ENCODE peak calls at places on chromosomes 4 and X, in four cellular contexts. I, T, J and D are unnamed samples.

GRCh38 chr4:17358236-17358635 is 153.7 kb downstream of the QDPR start:
- DNase-seq in I (no peak), J (no peak), T (no peak), D (no peak)

GRCh38 chr4:13173974-13174373 is 310.2 kb downstream of the RAB28 start:
- DNase-seq in J (no peak), T (no peak), I (no peak), D (peak)

GRCh38 chr4:39658756-39659155 is 20.1 kb upstream of the SMIM14 start:
- DNase-seq in I (no peak), T (no peak), J (no peak), D (no peak)

GRCh38 chr4:132759199-132759780 is 389.8 kb upstream of the PCDH10 start:
- DNase-seq in J (no peak), T (no peak), I (no peak), D (no peak)

GRCh38 chrX:70476934-70477733 is 32.5 kb downstream of the DLG3 start:
- DNase-seq in I (no peak), J (peak), T (peak), D (peak)

GRCh38 chr4:2142630-2143427 is 83.7 kb downstream of the NAT8L start:
- DNase-seq in T (no peak), J (no peak), I (no peak), D (no peak)

GRCh38 chr4:27429260-27429970 is 568.8 kb downstream of the STIM2 start:
- DNase-seq in J (no peak), T (no peak), I (no peak), D (no peak)

GRCh38 chr4:19298998-19299397 is 952.7 kb upstream of the SLIT2 start:
- DNase-seq in I (no peak), T (no peak), J (no peak), D (no peak)

GRCh38 chrX:65392284-65392683 is 142.3 kb downstream of the LAS1L start:
- DNase-seq in T (no peak), I (no peak), J (no peak), D (no peak)

GRCh38 chr4:21512351-21512750 is 436.2 kb downstream of the KCNIP4 start:
- DNase-seq in I (no peak), J (peak), T (no peak), D (no peak)

GRCh38 chrX:34300871-34301270 is 168.8 kb upstream of the FAM47A start:
- DNase-seq in I (no peak), T (no peak), J (no peak), D (peak)

GRCh38 chr4:33882246-33882990 is 2361.9 kb downstream of the ARAP2 start:
- DNase-seq in J (no peak), T (no peak), I (no peak), D (no peak)

GRCh38 chr4:78517050-78517652 is 34.4 kb upstream of the ANXA3 start:
- DNase-seq in I (no peak), J (peak), T (no peak), D (peak)

GRCh38 chr4:142974331-142974730 is 128.2 kb upstream of the INPP4B start:
- DNase-seq in J (no peak), T (no peak), I (no peak), D (no peak)

GRCh38 chr4:20532871-20533870 is 167.1 kb upstream of the PACRGL start:
- DNase-seq in T (no peak), J (no peak), I (no peak), D (no peak)

GRCh38 chr4:98921292-98921691 is 7.6 kb downstream of the EIF4E start:
- DNase-seq in T (no peak), J (no peak), I (no peak), D (no peak)

DNA sequence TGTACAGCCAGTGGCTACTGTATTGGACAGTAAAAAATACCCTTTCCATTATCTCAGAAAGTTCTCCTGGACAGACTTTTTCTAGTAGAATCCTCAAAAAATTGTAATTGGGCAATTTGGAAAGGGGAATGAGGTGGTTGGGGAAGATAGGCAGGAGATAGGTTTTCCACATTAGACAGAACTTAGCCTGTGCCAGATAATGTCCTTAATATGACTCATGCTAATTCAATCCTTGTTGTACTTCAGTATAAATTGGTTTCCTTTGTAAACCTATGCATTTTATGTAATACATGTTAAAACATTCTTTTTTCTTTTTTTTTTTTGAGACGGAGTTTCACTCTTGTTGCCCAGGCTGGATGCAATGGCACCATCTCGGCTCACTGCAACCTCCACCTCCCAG is 8.9 kb downstream of the EIF4E start:
- DNase-seq in T (no peak), J (no peak), I (no peak), D (no peak)
- TF ChIP-seq POLR2A in T (no peak), J (no peak), I (no peak), D (no peak)

DNA sequence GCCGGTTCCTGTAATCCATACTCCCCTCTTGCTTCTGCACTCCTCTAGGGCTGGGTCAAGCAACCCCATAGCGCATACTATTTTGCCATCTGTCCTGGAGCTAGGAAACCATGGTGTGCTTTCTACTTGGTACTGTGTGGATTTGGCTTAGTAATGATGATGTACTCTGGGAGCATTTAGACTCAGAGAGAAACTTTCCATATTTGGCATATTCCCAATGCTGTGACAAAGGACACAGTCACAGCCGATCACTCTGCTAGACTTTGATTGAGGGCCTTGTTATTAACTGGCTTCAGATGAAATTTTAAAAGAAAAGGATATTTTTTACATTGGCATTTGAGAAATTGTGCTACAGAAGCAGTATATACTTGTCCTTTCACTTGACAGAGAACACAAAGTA is 86.1 kb upstream of the GRXCR1 start:
- DNase-seq in T (no peak), I (no peak), J (no peak), D (no peak)
- TF ChIP-seq POLR2A in T (no peak), I (no peak), J (no peak), D (no peak)

GRCh38 chrX:43655151-43655676 is 885 bp upstream of the MAOA start:
- DNase-seq in T (no peak), J (peak), I (no peak), D (peak)

GRCh38 chrX:43655961-43656494 is at the start of gene MAOA:
- DNase-seq in J (peak), T (peak), I (no peak), D (peak)

DNA sequence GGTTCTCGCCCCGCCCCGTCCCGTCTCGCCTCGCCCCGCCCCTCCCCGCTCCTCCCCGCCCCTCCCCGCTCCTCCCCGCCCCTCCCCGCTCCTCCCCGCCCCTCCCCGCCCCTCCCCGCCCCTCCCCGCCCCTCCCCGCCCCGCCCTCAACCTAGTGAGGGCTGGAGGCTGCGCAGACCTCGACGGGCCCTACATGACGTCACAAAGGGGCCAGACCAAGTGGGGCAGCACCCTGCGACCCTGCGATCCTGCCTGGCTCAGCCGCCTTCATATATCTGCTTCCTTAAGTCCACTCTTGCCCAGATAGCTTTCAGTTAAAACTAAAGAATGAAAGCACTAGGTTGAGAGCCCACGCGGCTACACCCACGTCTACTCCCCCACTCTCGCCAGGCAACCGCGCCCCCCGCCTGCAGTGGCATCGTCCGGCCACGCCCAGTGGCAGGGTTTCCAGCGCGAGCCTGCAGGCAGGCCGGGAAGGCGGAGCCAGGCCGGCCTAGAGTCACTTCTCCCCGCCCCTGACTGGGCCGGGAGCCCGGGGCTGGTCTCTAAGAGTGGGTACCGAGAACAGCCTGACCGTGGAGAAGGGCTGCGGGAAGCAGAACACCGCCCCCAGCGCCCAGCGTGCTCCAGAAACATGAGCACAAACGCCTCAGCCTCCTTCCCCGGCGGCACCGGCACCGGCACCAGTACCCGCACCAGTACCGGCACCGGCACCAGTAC is 1.5 kb upstream of the MAOA start:
- DNase-seq in T (peak), I (peak), J (peak), D (peak)
- TF ChIP-seq POLR2A in T (peak), I (no peak), J (peak), D (peak)

GRCh38 chr4:128303986-128304385 is 16.4 kb upstream of the PGRMC2 start:
- DNase-seq in J (no peak), T (no peak), I (no peak), D (no peak)
- TF ChIP-seq POLR2A in J (no peak), T (no peak), I (no peak), D (no peak)

GRCh38 chr4:47914219-47914925 is at the start of gene NFXL1:
- DNase-seq in I (peak), J (peak), T (peak), D (peak)
- TF ChIP-seq POLR2A in I (peak), J (peak), T (peak), D (peak)

GRCh38 chr4:186131935-186132334 is 27.4 kb downstream of the FAM149A start:
- DNase-seq in I (no peak), J (no peak), T (no peak), D (no peak)

GRCh38 chr4:186132577-186133277 is 28.2 kb downstream of the FAM149A start:
- DNase-seq in T (no peak), I (no peak), J (peak), D (no peak)

GRCh38 chr4:186128842-186129241 is 24.3 kb downstream of the FAM149A start:
- DNase-seq in T (no peak), J (no peak), I (no peak), D (no peak)

GRCh38 chr4:186137193-186137792 is 32.8 kb downstream of the FAM149A start:
- DNase-seq in T (no peak), J (peak), I (no peak), D (peak)

GRCh38 chr4:186134254-186134653 is 29.8 kb downstream of the FAM149A start:
- DNase-seq in I (peak), T (no peak), J (no peak), D (no peak)
- TF ChIP-seq POLR2A in I (no peak), T (no peak), J (no peak), D (no peak)

GRCh38 chr4:100695039-100695654 is 177.3 kb upstream of the EMCN start:
- DNase-seq in T (no peak), I (no peak), J (no peak), D (no peak)
- TF ChIP-seq POLR2A in T (no peak), I (no peak), J (no peak), D (no peak)

DNA sequence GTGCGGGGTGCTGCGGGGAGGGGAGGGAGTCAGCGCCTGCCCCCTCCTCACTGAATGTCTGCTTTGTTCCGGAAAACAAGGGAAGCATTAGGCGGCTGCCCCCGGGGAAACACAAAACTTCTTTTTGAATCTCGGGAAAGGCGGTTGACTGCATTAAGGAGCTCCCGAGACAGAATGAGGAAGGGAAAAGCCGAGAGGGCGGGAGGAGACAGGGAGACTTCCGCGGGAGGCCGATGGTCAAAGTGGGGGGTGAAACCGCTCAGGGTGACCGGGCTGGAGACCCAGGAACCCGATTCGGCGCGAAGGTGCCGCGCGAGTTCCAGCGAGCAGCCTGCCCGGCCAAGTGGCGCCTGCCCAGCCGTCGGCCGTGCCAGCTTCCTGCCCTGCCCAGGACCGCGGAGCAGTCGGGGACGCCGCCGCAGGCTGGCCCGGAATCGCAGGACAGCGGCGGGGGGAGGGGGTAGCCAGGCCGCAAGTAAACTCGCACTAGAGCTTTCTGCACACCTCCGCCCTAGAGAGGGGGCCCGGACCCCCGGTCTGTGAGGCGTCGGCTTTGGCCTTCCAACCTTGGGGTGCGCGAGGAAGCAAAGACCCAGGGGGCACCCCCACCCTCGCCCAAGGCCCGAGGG is 55.1 kb upstream of the BCOR start:
- DNase-seq in J (peak), I (no peak), T (peak), D (peak)
- TF ChIP-seq POLR2A in J (peak), I (no peak), T (no peak), D (peak)

DNA sequence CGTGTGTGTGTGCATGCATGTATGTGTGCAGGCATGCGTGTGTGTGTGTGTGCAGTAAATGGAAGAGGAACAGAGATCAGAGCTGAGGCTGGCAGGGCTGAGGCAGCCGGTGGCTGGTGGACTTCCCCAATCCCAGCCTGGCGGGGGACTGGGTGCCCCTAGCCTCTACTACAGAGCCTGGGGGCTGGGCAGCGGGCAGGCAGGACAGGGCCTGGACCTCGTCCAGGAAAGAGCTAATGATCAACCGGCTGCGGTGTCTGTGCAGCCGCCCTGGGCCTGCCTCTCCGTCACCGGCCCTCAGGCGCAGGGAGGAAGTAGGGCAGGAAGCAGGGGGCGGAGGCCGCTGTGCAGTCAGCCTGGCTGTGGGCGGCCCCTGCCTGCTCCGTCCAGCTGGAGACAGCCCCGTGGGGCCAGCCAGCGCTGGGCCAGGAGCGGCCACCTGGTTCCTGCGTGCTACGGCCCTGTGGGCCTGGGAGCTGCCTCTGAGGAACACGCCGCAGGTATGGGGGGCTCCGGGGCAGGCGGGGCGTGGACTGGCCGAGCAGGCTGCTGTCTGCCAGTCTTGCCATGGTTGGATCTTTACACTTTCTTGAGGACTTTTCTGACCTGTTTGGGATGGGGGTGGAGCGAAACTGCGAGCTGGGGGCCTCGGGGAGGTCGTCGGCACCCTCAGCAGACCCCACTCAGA is at the start of gene SH3TC1:
- DNase-seq in T (peak), J (peak), I (peak), D (peak)
- TF ChIP-seq POLR2A in T (no peak), J (no peak), I (peak), D (peak)